ENCODE peak calls at places on chromosome 13, in eight cellular contexts. C is CD8-positive, alpha-beta memory T cell; B is HepG2; K is prostate gland; X is mammary epithelial cell; N is GM23338; E is effector memory CD4-positive, alpha-beta T cell; G is psoas muscle. U is an unnamed sample. For H3K4me1, the result is how much of the 10 kb centered on the place peaks cover.

GRCh38 chr13:104006625-104007061 is 940.4 kb upstream of the SLC10A2 start:
- DNase-seq in N (no peak), G (no peak), X (no peak), B (no peak), K (no peak), E (no peak), C (no peak), U (no peak)

GRCh38 chr13:106407338-106407737 is 128.1 kb downstream of the EFNB2 start:
- DNase-seq in G (no peak), N (no peak), E (no peak), C (no peak), B (no peak), K (no peak), X (peak), U (no peak)

GRCh38 chr13:45521292-45521691 is 56.6 kb downstream of the COG3 start:
- DNase-seq in N (no peak), E (no peak), C (no peak), X (peak), B (no peak), G (no peak), K (no peak), U (no peak)

GRCh38 chr13:40145139-40145538 is 489.7 kb downstream of the COG6 start:
- DNase-seq in N (no peak), B (no peak), C (no peak), G (no peak), E (no peak), X (no peak), K (no peak), U (no peak)

GRCh38 chr13:74250738-74251190 is 116.6 kb upstream of the KLF12 start:
- DNase-seq in E (no peak), N (no peak), X (peak), B (no peak), C (no peak), K (no peak), G (no peak), U (no peak)

GRCh38 chr13:55437162-55437561 is 1703.6 kb upstream of the PRR20A start:
- DNase-seq in B (no peak), N (peak), E (no peak), G (no peak), X (no peak), C (no peak), K (no peak), U (no peak)

GRCh38 chr13:96898855-96899254 is 95.4 kb downstream of the OXGR1 start:
- DNase-seq in B (no peak), E (no peak), G (no peak), N (peak), X (no peak), K (no peak), C (no peak), U (no peak)

GRCh38 chr13:43285891-43286602 is 262.7 kb downstream of the DNAJC15 start:
- DNase-seq in B (no peak), C (no peak), G (no peak), E (no peak), X (no peak), K (no peak), N (no peak), U (no peak)

GRCh38 chr13:65966991-65967451 is 1263.1 kb downstream of the PCDH9 start:
- DNase-seq in C (no peak), N (peak), K (no peak), B (peak), X (peak), E (no peak), G (no peak), U (no peak)

GRCh38 chr13:31775148-31775547 is 35.8 kb downstream of the RXFP2 start:
- DNase-seq in E (no peak), G (no peak), C (no peak), K (no peak), X (no peak), N (no peak), B (no peak), U (no peak)

GRCh38 chr13:27341616-27342015 is 71.0 kb downstream of the RASL11A start:
- DNase-seq in B (no peak), C (no peak), N (peak), X (no peak), K (no peak), G (no peak), E (no peak), U (no peak)

GRCh38 chr13:32200741-32201140 is 114.4 kb downstream of the ZAR1L start:
- DNase-seq in N (no peak), C (no peak), B (no peak), E (no peak), K (no peak), X (no peak), G (no peak), U (no peak)

GRCh38 chr13:83941669-83942335 is 59.5 kb upstream of the SLITRK1 start:
- DNase-seq in E (no peak), X (peak), C (no peak), N (peak), K (no peak), G (no peak), B (peak), U (no peak)

GRCh38 chr13:112907916-112908315 is 61.1 kb upstream of the MCF2L start:
- DNase-seq in G (no peak), X (no peak), E (no peak), K (no peak), B (peak), N (no peak), C (no peak), U (no peak)

GRCh38 chr13:40920826-40921225 is 98.3 kb downstream of the ELF1 start:
- DNase-seq in X (peak), B (no peak), E (no peak), G (no peak), N (no peak), K (no peak), C (no peak), U (no peak)

GRCh38 chr13:60318186-60318585 is 78.8 kb upstream of the TDRD3 start:
- DNase-seq in B (no peak), C (no peak), N (no peak), X (no peak), K (no peak), G (no peak), E (no peak), U (no peak)

GRCh38 chr13:111540486-111540885 is 220.0 kb downstream of the TEX29 start:
- DNase-seq in X (no peak), N (no peak), C (no peak), K (no peak), B (no peak), E (no peak), G (no peak), U (no peak)

GRCh38 chr13:101915755-101916107 is 463.3 kb downstream of the ITGBL1 start:
- DNase-seq in B (no peak), K (no peak), X (no peak), N (peak), C (no peak), G (no peak), E (no peak), U (no peak)

GRCh38 chr13:59641758-59642157 is 522.0 kb downstream of the DIAPH3 start:
- DNase-seq in G (no peak), C (no peak), B (no peak), E (no peak), X (no peak), N (no peak), K (no peak), U (no peak)

GRCh38 chr13:34416833-34417425 is 525.1 kb upstream of the NBEA start:
- DNase-seq in C (no peak), N (peak), B (no peak), G (peak), K (no peak), X (no peak), E (no peak), U (no peak)

GRCh38 chr13:83531022-83531421 is 351.3 kb downstream of the SLITRK1 start:
- DNase-seq in K (no peak), X (no peak), E (no peak), N (peak), G (no peak), B (no peak), C (no peak), U (no peak)

GRCh38 chr13:73522937-73523336 is 464.1 kb downstream of the KLF5 start:
- DNase-seq in K (no peak), C (no peak), B (no peak), N (peak), G (no peak), E (no peak), X (no peak), U (no peak)

GRCh38 chr13:38086721-38087120 is 217.1 kb upstream of the TRPC4 start:
- DNase-seq in X (no peak), K (no peak), B (no peak), E (no peak), C (no peak), N (no peak), G (no peak), U (no peak)

GRCh38 chr13:75635621-75636338 is at the start of gene LMO7:
- DNase-seq in B (peak), E (peak), N (peak), K (peak), X (peak), G (peak), C (peak), U (no peak)

GRCh38 chr13:37685206-37685605 is 86.6 kb upstream of the POSTN start:
- DNase-seq in C (no peak), G (no peak), B (no peak), K (no peak), E (no peak), X (no peak), N (no peak), U (no peak)

GRCh38 chr13:58025821-58026220 is 394.3 kb downstream of the PCDH17 start:
- DNase-seq in X (no peak), G (no peak), N (peak), C (no peak), E (no peak), K (no peak), B (no peak), U (no peak)

GRCh38 chr13:113216165-113217056 is 7.0 kb downstream of the CUL4A start:
- DNase-seq in E (no peak), B (peak), G (peak), K (peak), C (no peak), X (peak), N (peak), U (no peak)

GRCh38 chr13:67221630-67222226 is 8.4 kb downstream of the PCDH9 start:
- DNase-seq in C (no peak), N (no peak), K (no peak), E (no peak), G (no peak), X (no peak), B (no peak), U (no peak)

GRCh38 chr13:43270043-43270830 is 246.9 kb downstream of the DNAJC15 start:
- DNase-seq in N (no peak), K (no peak), E (no peak), X (no peak), G (no peak), C (no peak), B (no peak), U (no peak)

GRCh38 chr13:102901056-102901455 is 55.2 kb downstream of the ERCC5 start:
- DNase-seq in B (no peak), K (no peak), X (no peak), N (no peak), G (no peak), C (no peak), E (no peak), U (no peak)

GRCh38 chr13:32126298-32126697 is 94.7 kb downstream of the FRY start:
- DNase-seq in C (no peak), N (no peak), E (no peak), G (no peak), K (no peak), X (no peak), B (no peak), U (no peak)

GRCh38 chr13:33711441-33711840 is 106.5 kb upstream of the RFC3 start:
- DNase-seq in K (no peak), X (no peak), E (no peak), G (no peak), N (no peak), C (no peak), B (no peak), U (no peak)

GRCh38 chr13:74839656-74840055 is 642.3 kb downstream of the TBC1D4 start:
- DNase-seq in B (no peak), N (no peak), K (no peak), X (peak), E (no peak), G (no peak), C (no peak), U (no peak)

GRCh38 chr13:110629735-110630134 is 14.4 kb downstream of the NAXD start:
- DNase-seq in K (no peak), E (no peak), C (peak), G (no peak), N (no peak), B (no peak), X (no peak), U (no peak)

GRCh38 chr13:111323950-111324651 is 3.7 kb downstream of the TEX29 start:
- DNase-seq in C (no peak), G (no peak), K (no peak), X (no peak), N (no peak), E (no peak), B (no peak), U (no peak)

GRCh38 chr13:97068964-97069815 is 74.9 kb upstream of the OXGR1 start:
- DNase-seq in C (no peak), N (no peak), X (no peak), B (no peak), K (no peak), G (no peak), E (no peak), U (no peak)

DNA sequence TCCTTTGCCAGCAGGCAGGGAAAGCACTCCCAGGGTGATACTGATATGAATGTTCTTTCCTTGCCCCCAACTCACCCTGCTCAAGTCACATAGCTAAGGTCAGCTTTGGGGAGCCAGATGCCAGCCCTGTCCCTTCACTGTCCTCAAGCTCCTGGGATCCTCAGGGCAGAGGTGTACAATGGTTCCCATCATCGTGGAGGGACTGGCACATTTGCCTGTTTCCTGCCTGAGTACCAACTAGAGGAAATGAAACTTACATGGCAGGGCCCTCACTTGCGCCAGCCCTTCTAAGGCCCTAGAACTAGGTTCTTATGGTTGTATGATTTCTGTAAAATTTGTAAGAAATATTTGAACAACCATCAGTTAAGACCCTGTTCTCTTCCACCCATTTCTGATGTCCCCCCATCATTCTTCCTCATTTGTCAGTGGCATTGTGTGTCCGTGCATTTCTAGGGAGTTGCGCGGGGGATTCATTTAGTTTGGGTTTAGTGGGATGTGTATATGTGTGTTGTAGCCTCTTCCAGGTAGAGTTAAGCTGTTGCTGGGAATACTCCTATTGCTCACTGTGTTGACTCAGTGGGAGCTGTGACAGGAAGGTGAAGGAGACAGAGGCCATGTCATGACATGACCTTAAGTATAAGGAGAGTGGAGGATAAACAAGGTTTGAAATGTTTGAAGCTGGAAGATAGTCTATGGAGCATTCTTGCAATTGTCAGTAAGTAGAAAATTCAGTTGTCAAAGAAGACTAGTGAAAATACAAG is 41.3 kb upstream of the RCBTB2 start:
- DNase-seq in C (no peak), E (no peak), X (no peak), G (no peak), K (no peak), B (no peak), N (no peak), U (no peak)
- H3K4me1 ChIP-seq in C (under half), E (under half), X (under half), G (under half), K (under half), B (half or more), N (under half), U (under half)

DNA sequence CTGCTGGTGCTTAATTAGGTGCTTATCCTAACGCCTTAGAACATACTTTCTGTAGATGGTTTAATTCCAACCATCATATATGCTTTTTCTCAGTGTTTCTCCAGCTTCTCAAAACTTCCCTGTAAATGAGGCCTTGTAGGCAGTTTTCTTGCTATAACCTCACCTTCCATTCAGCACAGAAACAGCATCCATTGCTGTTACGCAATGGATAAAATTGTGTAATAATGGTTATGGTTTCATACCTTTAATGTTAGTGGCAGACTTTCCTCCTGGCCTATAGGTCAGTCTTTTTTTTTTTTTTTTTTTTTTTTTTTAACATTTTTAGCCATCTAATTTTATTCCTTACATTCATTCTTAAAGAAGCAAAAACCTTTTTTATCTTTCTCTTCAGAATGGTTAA is 724.0 kb downstream of the GPC5 start:
- DNase-seq in K (no peak), N (no peak), G (no peak), C (no peak), E (no peak), B (no peak), X (peak), U (no peak)
- H3K4me1 ChIP-seq in K (under half), N (under half), G (under half), C (under half), E (under half), B (under half), X (under half), U (under half)

DNA sequence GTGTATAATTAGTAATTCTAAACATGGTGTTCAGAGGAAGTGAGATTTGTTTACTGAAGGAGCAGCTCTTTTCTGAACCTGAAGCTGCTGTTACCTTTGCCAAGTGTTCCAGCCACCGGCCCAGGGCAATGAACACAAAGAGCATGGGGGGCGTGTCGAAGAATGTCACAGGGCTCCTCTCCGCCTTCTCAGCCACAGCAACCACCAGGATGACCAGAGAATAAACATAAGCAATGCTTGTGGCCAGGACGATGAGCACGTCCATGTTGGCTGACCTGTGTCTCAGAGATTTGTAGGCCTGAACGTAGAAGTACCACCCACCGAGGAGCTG is 53.1 kb downstream of the ATP7B start:
- DNase-seq in K (no peak), G (no peak), C (no peak), B (no peak), E (no peak), X (no peak), N (peak), U (no peak)
- H3K4me1 ChIP-seq in K (under half), G (under half), C (under half), B (under half), E (under half), X (under half), N (under half), U (under half)

DNA sequence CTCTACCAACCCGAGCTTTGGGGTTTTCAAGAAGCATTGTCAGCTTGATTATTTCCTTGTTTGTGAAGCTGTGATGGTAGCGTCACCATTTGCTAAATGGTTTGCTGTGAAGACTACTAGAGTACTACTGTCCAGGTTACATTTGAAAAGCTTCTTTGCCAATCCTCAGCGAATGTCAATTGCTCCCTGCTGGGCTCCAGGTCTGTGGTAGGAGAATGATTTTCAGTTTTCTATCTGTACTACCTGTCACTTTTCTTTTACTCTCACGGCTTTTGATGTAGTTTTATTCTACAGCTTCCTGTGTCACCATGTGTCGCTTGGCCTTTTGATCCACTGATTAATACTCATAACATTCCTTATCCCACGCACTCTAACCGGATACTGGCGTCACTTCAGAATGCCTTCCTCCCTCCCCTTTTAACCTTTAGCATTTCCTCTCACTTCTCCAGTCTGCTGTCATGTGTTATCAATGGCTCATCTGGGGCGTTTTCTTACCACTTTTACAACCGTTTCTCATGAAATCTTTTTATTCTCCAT is 7.5 kb upstream of the GPR183 start:
- DNase-seq in N (no peak), C (peak), K (no peak), G (no peak), B (no peak), X (no peak), E (peak), U (no peak)
- H3K4me1 ChIP-seq in N (under half), C (half or more), K (under half), G (under half), B (under half), X (under half), E (half or more), U (under half)

DNA sequence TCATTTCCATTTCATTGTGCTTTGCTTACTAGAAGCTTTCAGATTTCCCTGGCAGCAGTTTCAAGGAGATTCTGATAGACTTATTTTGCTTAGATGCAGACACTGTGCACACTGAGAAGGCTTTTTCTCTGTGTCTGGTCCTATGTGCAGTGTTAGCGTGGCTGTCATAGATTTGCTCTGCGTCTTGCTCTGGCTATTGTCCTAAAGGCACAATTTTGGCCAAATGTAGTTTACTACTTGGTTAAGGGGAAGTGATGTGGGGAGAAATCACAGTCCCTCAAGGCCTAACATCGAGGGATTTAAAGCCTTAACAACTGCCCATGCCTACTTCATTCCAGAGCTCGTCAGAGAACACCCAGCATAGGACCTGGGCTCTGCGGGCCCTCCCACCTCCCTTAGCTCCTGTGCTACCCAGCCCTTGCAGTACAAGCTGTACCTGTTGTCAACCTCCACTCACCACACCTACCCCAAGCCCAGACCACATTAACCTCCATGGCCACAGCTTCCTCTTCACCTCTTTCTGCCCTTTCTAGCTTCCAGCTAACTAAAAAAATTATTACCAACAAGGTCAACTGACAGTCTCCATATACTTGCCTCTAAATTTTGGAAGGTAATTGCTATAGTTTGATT is 38.9 kb upstream of the KATNAL1 start:
- DNase-seq in C (peak), E (peak), X (peak), N (no peak), G (no peak), B (no peak), K (no peak), U (no peak)
- H3K4me1 ChIP-seq in C (under half), E (under half), X (under half), N (under half), G (under half), B (under half), K (under half), U (under half)

GRCh38 chr13:77312311-77312710 is 14.6 kb downstream of the MYCBP2 start:
- DNase-seq in X (no peak), B (no peak), N (peak), G (no peak), E (no peak), K (no peak), C (no peak), U (no peak)
- H3K4me1 ChIP-seq in X (under half), B (under half), N (half or more), G (under half), E (under half), K (under half), C (half or more), U (under half)